ENCODE peak calls at places on chromosomes 6 and 20, in six cellular contexts. Y is cardiac muscle cell, G is astrocyte of the spinal cord, W is foreskin fibroblast, E is H9, A is endothelial cell. K is an unnamed sample.

GRCh38 chr6:107246972-107247615 is 131.8 kb upstream of the BEND3 start:
- DNase-seq in A (no peak), Y (no peak), G (no peak), W (peak), E (no peak), K (no peak)

GRCh38 chr6:112035446-112035845 is 18.5 kb upstream of the CCN6 start:
- DNase-seq in W (no peak), G (no peak), E (no peak), Y (no peak), A (no peak), K (no peak)

GRCh38 chr6:164532546-164533362 is 776.7 kb downstream of the C6orf118 start:
- DNase-seq in A (no peak), G (no peak), E (no peak), W (no peak), Y (no peak), K (no peak)

GRCh38 chr6:63418741-63419140 is 99.0 kb upstream of the LGSN start:
- DNase-seq in A (no peak), G (no peak), W (no peak), Y (no peak), E (no peak), K (no peak)

GRCh38 chr6:149843051-149843633 is 21.0 kb downstream of the LRP11 start:
- DNase-seq in W (no peak), A (no peak), G (no peak), Y (no peak), E (no peak), K (no peak)

GRCh38 chr20:32509639-32510066 is 75.5 kb downstream of the NOL4L start:
- DNase-seq in A (peak), W (peak), G (no peak), Y (no peak), E (peak), K (no peak)

GRCh38 chr6:3455121-3455489 is 1.7 kb downstream of the SLC22A23 start:
- DNase-seq in G (no peak), Y (peak), E (no peak), A (no peak), W (no peak), K (no peak)

GRCh38 chr6:128492386-128492785 is 28.0 kb downstream of the PTPRK start:
- DNase-seq in A (no peak), Y (no peak), W (no peak), G (peak), E (no peak), K (no peak)

GRCh38 chr6:170461556-170462365 is 91.3 kb downstream of the PSMB1 start:
- DNase-seq in G (no peak), Y (no peak), W (no peak), A (no peak), E (no peak), K (no peak)

GRCh38 chr6:53979468-53980067 is 131.7 kb upstream of the MLIP start:
- DNase-seq in E (no peak), G (peak), W (peak), A (peak), Y (peak), K (no peak)

GRCh38 chr6:119966484-119966883 is 616.9 kb upstream of the MAN1A1 start:
- DNase-seq in G (no peak), W (no peak), E (peak), Y (no peak), A (no peak), K (no peak)

GRCh38 chr6:39007575-39007974 is 41.0 kb upstream of the GLP1R start:
- DNase-seq in Y (no peak), E (no peak), G (no peak), A (no peak), W (no peak), K (no peak)

GRCh38 chr20:11178946-11179654 is 505.3 kb upstream of the JAG1 start:
- DNase-seq in A (no peak), W (peak), Y (no peak), E (no peak), G (peak), K (peak)

GRCh38 chr20:36676701-36677421 is 30.9 kb upstream of the SLA2 start:
- DNase-seq in W (no peak), G (no peak), Y (peak), E (peak), A (peak), K (no peak)

GRCh38 chr6:19734519-19734918 is 102.7 kb upstream of the ID4 start:
- DNase-seq in Y (no peak), G (no peak), A (no peak), W (no peak), E (no peak), K (no peak)

GRCh38 chr6:136249811-136250685 is at the start of gene MTFR2:
- DNase-seq in G (peak), E (peak), Y (peak), A (peak), W (peak), K (peak)

GRCh38 chr6:138987299-138987642 is 782 bp downstream of the REPS1 start:
- DNase-seq in G (no peak), E (peak), Y (no peak), W (no peak), A (no peak), K (no peak)

GRCh38 chr6:20168668-20169633 is 43.3 kb downstream of the MBOAT1 start:
- DNase-seq in G (no peak), Y (no peak), E (no peak), A (no peak), W (no peak), K (no peak)

GRCh38 chr6:141989706-141989959 is 143.1 kb upstream of the GJE1 start:
- DNase-seq in A (no peak), G (no peak), E (no peak), Y (no peak), W (no peak), K (no peak)

GRCh38 chr20:36628076-36628475 is 17.9 kb downstream of the SLA2 start:
- DNase-seq in E (no peak), W (no peak), A (no peak), G (no peak), Y (no peak), K (no peak)

GRCh38 chr6:46867411-46867810 is 54.3 kb downstream of the ADGRF5 start:
- DNase-seq in E (no peak), W (no peak), Y (no peak), A (no peak), G (no peak), K (no peak)

GRCh38 chr6:115071962-115072361 is 729.1 kb upstream of the HS3ST5 start:
- DNase-seq in A (no peak), W (peak), E (no peak), G (no peak), Y (no peak), K (no peak)

GRCh38 chr20:10558635-10559187 is 115.1 kb downstream of the JAG1 start:
- DNase-seq in G (peak), A (no peak), W (peak), E (no peak), Y (peak), K (peak)

GRCh38 chr20:62168890-62169435 is 13.9 kb upstream of the MTG2 start:
- DNase-seq in G (no peak), W (no peak), Y (no peak), A (no peak), E (no peak), K (no peak)

GRCh38 chr6:170346649-170347048 is 40.1 kb downstream of the FAM120B start:
- DNase-seq in A (no peak), W (no peak), E (no peak), G (no peak), Y (no peak), K (no peak)

GRCh38 chr6:53605543-53606235 is 59.9 kb downstream of the KLHL31 start:
- DNase-seq in A (no peak), E (no peak), W (no peak), Y (no peak), G (no peak), K (no peak)

GRCh38 chr6:25971187-25971811 is 8.7 kb downstream of the TRIM38 start:
- DNase-seq in E (no peak), G (peak), W (peak), Y (no peak), A (no peak), K (peak)

GRCh38 chr6:46528956-46529750 is 37.9 kb upstream of the RCAN2 start:
- DNase-seq in Y (no peak), A (no peak), G (no peak), E (no peak), W (peak), K (no peak)

GRCh38 chr6:152122434-152122833 is 315.0 kb downstream of the ESR1 start:
- DNase-seq in A (no peak), W (no peak), E (no peak), G (no peak), Y (no peak), K (no peak)

GRCh38 chr6:2891768-2892170 is 11.3 kb downstream of the SERPINB9 start:
- DNase-seq in Y (no peak), A (no peak), W (no peak), G (no peak), E (no peak), K (no peak)

GRCh38 chr6:107550906-107551305 is 61.0 kb downstream of the SOBP start:
- DNase-seq in E (no peak), W (no peak), G (no peak), A (no peak), Y (no peak), K (no peak)

GRCh38 chr6:22113046-22113766 is 183.6 kb downstream of the PRL start:
- DNase-seq in E (no peak), G (peak), A (no peak), W (peak), Y (no peak), K (peak)

DNA sequence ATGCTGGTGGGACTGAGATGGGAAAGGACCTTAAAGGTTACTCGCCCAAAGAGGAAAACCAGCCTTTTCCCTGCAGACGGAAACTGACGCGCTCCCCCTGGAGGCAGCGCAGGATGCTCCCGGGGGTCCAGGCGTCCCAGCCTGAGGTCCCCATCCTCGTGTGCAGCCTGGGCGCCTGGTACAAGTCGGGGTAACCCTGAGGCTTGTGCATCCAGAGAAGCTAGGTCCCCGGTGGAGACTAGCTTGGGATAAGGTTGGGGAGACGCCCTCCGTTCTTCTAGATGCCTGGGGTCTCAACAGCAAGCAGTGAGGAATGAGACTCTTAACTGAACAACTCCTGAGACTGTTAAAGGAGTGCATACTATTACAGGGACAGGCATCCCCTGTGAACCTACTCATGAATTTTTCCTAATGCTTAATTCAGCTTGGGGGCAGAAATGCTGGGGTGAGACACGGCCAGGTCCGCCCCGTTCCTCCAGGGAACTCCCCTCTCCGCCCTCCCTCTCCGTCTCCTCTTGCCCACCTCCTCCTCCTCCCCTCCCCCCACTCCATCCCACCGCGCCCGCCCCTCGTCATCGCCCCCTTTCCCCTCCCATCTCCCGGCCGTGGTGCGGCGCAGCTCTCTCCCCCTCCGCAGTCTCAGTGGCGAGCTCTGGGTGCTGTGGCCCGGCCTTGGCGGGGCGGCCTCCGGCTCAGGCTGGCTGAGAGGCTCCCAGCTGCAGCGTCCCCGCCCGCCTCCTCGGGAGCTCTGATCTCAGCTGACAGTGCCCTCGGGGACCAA is at the start of gene PRSS35:
- DNase-seq in A (peak), E (peak), Y (peak), W (peak), G (peak), K (no peak)
- TF ChIP-seq CTCF in A (peak), E (peak), Y (peak), W (peak), G (peak), K (peak)

DNA sequence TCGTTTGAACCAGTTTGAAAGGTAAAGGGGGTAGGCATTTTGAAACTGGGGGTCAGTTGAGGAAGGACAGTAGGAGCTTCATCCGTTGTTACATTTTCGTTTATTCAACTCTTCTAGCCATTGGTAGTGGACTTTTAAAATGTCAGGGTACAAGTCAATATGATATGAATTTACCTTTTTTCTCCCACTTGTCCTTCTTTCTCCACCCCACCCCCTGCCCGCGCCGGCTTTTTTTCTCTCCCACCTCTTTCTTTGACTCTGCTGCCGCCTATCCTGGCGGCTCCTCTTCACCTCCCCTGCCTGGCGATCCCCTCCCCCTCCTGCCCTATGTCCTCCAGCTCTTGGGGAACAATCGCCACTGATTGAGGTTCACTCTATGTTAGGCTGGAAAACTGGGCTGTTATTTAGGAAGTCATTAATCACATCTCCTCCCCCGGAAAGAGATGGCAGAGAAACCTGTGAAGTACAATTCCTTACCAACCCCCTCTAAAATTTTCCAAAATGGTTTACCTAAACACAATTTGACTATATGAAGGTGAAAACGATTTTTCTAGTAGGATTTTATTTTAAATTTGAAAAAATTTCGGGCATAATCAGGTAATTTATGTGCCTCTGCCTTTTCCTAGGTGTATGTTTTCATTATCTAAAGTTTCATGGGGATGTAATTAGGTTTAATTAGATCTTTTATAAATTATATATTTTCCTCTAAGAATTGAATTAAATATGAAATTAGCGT is 812 bp upstream of the LIN28B start:
- DNase-seq in A (peak), Y (peak), E (peak), W (no peak), G (no peak), K (no peak)
- TF ChIP-seq CTCF in A (no peak), Y (no peak), E (peak), W (no peak), G (no peak), K (no peak)

GRCh38 chr6:29014729-29015608 is 9.9 kb upstream of the ZNF311 start:
- DNase-seq in E (no peak), Y (no peak), G (no peak), A (peak), W (peak), K (no peak)
- TF ChIP-seq CTCF in E (no peak), Y (no peak), G (no peak), A (peak), W (no peak), K (no peak)

GRCh38 chr20:1177680-1178079 is 7.1 kb downstream of the TMEM74B start:
- DNase-seq in A (peak), W (peak), G (no peak), E (peak), Y (peak), K (no peak)
- TF ChIP-seq CTCF in A (no peak), W (no peak), G (no peak), E (peak), Y (no peak), K (no peak)

DNA sequence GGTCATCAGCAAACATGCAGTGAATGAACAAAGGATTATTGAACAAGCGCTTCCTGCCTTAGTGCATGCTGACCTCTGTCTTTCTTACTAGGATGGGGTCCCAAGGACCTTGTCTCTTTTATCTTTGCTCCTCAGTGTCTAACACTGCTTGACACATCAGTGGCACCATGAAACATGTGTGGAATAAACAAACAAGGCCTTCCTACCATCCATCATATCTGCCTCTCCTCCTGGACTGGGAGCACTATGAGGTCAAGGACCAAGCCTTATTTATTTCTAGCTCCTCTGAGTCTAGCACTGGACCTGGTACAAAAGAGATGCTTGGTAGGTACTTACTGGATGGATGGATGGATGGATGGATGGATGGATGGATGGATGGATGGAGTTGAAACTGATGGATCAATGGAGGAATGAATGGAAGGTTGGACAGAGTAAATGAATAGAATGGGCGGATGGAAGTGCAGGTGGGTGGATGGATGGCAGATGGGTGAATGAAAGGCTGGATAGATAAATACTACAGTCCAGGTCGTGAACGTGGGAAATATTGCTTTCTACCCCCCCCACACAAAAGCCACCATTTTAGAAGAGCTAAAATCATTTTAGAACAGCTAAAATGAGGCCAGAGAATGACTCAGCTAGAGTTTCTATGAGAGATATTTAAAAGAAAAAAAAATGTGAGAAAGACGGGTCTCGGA is 104.1 kb upstream of the PTPN1 start:
- DNase-seq in G (no peak), A (no peak), W (peak), Y (no peak), E (no peak), K (no peak)
- TF ChIP-seq CTCF in G (no peak), A (no peak), W (no peak), Y (no peak), E (no peak), K (no peak)

K was measured in AG04449.